ENCODE peak calls at places on chromosome 22, in six cellular contexts. F, X, R, L, C and P are unnamed samples.

GRCh38 chr22:38142606-38143005 is 32.1 kb upstream of the BAIAP2L2 start:
- DNase-seq in F (no peak), C (no peak), L (no peak), R (no peak), X (no peak), P (no peak)

GRCh38 chr22:35930933-35931332 is 97.7 kb downstream of the RBFOX2 start:
- DNase-seq in X (no peak), R (peak; percentile 92), F (peak; percentile 43), L (peak; percentile 81), C (peak; percentile 89), P (peak; percentile 86)

GRCh38 chr22:24727218-24727851 is 47.2 kb downstream of the PIWIL3 start:
- DNase-seq in C (peak; percentile 83), L (no peak), R (peak; percentile 96), X (no peak), F (peak; percentile 74), P (peak; percentile 95)

GRCh38 chr22:29716814-29717213 is 3.0 kb upstream of the CABP7 start:
- DNase-seq in L (peak; percentile 65), F (peak; percentile 45), C (peak; percentile 79), X (peak; percentile 65), R (peak; percentile 87), P (peak; percentile 78)

GRCh38 chr22:31141551-31141950 is 1.2 kb upstream of the PLA2G3 start:
- DNase-seq in X (no peak), R (no peak), L (no peak), F (no peak), C (no peak), P (no peak)

GRCh38 chr22:43448048-43448447 is 36.2 kb downstream of the MPPED1 start:
- DNase-seq in C (no peak), F (no peak), L (no peak), X (no peak), R (no peak), P (no peak)

GRCh38 chr22:37112084-37112728 is 2.7 kb upstream of the TMPRSS6 start:
- DNase-seq in R (no peak), C (no peak), X (no peak), F (no peak), L (no peak), P (no peak)

GRCh38 chr22:19056951-19057401 is 65.2 kb downstream of the DGCR2 start:
- DNase-seq in X (no peak), C (no peak), R (no peak), F (no peak), L (no peak), P (no peak)

GRCh38 chr22:32142600-32142999 is 16.5 kb downstream of the C22orf42 start:
- DNase-seq in C (no peak), L (no peak), X (no peak), R (no peak), F (no peak), P (no peak)

GRCh38 chr22:20155330-20156041 is 4.6 kb upstream of the CCDC188 start:
- DNase-seq in R (peak; percentile 50), F (no peak), X (no peak), C (peak; percentile 39), L (peak; percentile 59), P (peak; percentile 43)
- H3K4me3 ChIP-seq in R (no peak overlapping the region), F (no peak overlapping the region), X (no peak overlapping the region), C (peak overlapping the region; percentile 53), L (peak overlapping the region; percentile 41), P (no peak overlapping the region)

DNA sequence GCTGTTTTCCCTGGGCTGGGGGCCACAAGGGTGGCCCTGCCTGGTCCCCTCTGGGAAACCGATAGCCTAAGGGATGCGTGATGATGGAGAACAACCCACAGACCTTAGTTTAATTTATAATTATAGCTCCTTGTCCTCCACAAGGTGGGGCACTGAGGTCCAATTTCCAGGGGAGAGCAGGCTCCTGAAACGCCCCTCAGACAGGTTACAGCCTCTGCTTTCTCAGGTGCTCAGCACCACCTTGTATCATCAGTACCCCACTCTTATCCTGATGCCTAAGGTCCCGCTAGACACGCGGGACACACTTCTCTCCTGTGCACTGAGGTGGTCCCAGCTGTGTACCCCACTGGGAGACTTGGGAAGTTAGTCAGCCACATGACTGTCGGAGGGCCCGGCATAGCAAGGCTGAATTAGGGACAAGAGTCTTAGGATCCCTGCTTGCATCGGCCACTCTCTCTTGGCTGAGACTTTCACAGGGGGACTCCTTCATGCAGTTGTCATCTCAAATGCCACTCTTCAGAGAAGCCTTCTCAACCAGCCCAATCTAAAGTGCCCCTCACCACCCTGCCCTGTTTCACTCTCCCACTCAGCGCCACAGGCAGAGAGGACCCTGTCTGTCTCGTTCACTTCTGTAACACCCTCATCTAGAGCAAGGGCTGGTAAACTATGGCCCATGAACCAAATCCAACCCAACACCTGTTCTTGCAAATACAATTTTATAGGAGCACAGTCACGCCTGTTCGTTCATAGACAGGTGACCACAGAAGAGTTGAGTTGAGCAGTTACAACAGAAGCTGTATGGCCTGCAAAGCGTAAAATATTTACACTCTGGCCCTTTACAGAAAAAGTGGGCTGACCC is 20.4 kb downstream of the SERPIND1 start:
- DNase-seq in C (no peak), R (no peak), L (no peak), X (no peak), F (no peak), P (no peak)
- TF ChIP-seq CTCF in C (no peak), R (no peak), L (no peak), X (no peak), F (no peak), P (no peak)

DNA sequence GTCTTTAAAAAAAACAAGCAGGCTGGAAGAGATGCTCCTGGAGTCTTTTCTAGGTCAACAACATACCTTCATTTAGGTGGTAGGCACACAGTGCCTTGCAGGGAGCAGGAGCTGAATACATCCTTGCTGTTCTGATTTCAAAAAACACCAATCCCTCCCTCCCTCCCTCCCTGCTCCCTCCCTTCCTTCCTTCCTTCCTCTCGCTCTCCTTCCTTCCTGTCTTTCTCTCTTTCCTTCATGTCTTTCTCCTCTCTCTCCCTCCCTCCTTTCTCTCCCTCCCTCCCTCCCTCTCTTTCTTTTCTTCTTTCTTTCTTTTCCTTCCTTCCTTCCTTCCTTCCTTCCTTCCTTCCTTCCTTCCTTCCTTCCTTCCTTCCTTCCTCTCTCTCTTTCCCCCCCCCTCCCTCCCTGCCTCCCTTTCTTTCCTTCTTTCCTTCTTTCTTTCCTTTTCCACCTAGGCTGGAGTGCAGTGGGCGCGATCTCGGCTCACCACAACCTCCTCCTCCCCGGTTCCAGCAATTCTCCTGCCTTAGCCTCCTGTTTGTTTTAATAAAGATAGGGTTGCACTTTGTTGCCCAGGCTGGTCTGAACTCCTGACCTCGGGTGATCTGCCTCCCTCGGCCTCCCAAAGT is 245.1 kb downstream of the MIAT start:
- DNase-seq in C (no peak), F (no peak), R (no peak), L (no peak), X (no peak), P (no peak)
- H3K4me3 ChIP-seq in C (no peak overlapping the region), F (no peak overlapping the region), R (no peak overlapping the region), L (no peak overlapping the region), X (no peak overlapping the region), P (no peak overlapping the region)

GRCh38 chr22:48846200-48846599 is 981.5 kb downstream of the BRD1 start:
- DNase-seq in F (no peak), C (no peak), L (no peak), R (no peak), X (no peak), P (no peak)

GRCh38 chr22:48844096-48844675 is 983.5 kb downstream of the BRD1 start:
- DNase-seq in F (no peak), X (no peak), R (no peak), L (no peak), C (no peak), P (no peak)

GRCh38 chr22:48843640-48844039 is 984.0 kb downstream of the BRD1 start:
- DNase-seq in X (no peak), R (no peak), C (no peak), F (no peak), L (no peak), P (no peak)

GRCh38 chr22:48842976-48843375 is 984.7 kb downstream of the BRD1 start:
- DNase-seq in C (no peak), L (no peak), F (no peak), X (no peak), R (no peak), P (no peak)

GRCh38 chr22:48845356-48845936 is 982.2 kb downstream of the BRD1 start:
- DNase-seq in F (no peak), C (no peak), L (no peak), X (no peak), R (no peak), P (no peak)
- TF ChIP-seq CTCF in F (no peak), C (no peak), L (no peak), X (no peak), R (no peak), P (no peak)

DNA sequence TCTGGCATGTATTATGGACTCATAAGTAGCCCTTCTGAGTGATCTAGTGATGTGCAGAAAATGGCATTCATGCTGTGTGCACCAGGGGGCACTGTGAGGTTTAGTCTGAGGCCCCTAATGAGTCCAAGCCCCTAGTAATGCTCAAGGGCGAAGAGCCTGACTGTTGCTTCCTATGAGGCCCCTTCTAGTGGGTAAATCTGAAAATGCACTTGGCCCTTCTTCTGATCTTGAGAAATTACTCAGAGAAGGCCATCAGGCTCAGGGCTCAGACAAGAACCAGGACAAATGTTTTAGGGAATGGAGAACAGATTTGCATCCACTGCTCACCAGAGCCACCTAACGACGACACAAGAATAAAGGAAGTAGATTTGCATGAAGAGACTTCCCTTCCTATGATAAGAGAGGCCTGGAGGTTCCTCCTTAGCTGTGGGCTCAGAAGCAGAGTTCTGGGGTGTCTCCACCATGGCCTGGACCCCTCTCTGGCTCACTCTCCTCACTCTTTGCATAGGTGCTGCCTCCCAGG is 75.8 kb downstream of the GGTLC2 start:
- DNase-seq in L (peak; percentile 32), R (peak; percentile 79), C (peak; percentile 51), X (no peak), F (no peak), P (peak; percentile 76)
- H3K4me3 ChIP-seq in L (no peak overlapping the region), R (no peak overlapping the region), C (no peak overlapping the region), X (no peak overlapping the region), F (no peak overlapping the region), P (no peak overlapping the region)

GRCh38 chr22:39344046-39344390 is 5.8 kb upstream of the SYNGR1 start:
- DNase-seq in C (no peak), L (no peak), X (no peak), F (no peak), R (no peak), P (no peak)

GRCh38 chr22:39345231-39345630 is 4.6 kb upstream of the SYNGR1 start:
- DNase-seq in F (no peak), C (no peak), X (no peak), L (no peak), R (no peak), P (no peak)

GRCh38 chr22:39341179-39341578 is 8.6 kb upstream of the SYNGR1 start:
- DNase-seq in L (no peak), R (no peak), X (no peak), F (no peak), C (no peak), P (no peak)

GRCh38 chr22:39348909-39349505 is 784 bp upstream of the SYNGR1 start:
- DNase-seq in X (no peak), L (no peak), C (no peak), F (no peak), R (no peak), P (no peak)

GRCh38 chr22:39343259-39344045 is 6.3 kb upstream of the SYNGR1 start:
- DNase-seq in X (peak; percentile 68), R (peak; percentile 80), C (peak; percentile 69), F (no peak), L (peak; percentile 57), P (peak; percentile 73)
- TF ChIP-seq CTCF in X (peak; percentile 40), R (peak; percentile 97), C (peak; percentile 94), F (peak; percentile 88), L (peak; percentile 91), P (peak; percentile 94)

DNA sequence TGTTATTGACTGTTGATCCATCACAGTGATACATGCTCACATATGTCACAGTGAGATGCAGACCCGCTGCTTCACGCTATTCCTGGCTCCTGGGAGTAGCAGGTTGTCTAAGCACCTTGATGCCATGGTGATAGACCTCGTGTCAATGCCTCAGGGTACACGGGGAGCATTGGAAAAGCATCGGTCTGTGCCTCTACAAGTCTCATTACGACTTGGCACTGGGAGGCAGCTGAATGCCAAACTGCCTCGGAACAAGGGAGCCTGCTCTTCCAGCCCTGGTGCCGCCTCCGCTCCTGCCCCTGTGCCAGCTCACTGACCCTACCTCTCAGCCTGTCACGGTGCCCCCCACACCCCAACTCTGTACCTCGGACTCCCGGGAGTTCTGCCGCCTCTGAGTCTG is 1.6 kb upstream of the NFAM1 start:
- DNase-seq in F (no peak), L (no peak), C (no peak), X (no peak), R (no peak), P (no peak)
- H3K4me3 ChIP-seq in F (no peak overlapping the region), L (no peak overlapping the region), C (no peak overlapping the region), X (no peak overlapping the region), R (no peak overlapping the region), P (no peak overlapping the region)